ENCODE peak calls at places on chromosomes 5 and 9, in ten cellular contexts. B is right atrium auricular region; X is aorta; E is CD8-positive, alpha-beta memory T cell; O is spleen; U is AG04450; G is psoas muscle; L is CD8-positive, alpha-beta T cell; H is IMR-90; Z is esophagus muscularis mucosa. J is an unnamed sample.

GRCh38 chr5:150126921-150127265 is 28.8 kb downstream of the PDGFRB start:
- DNase-seq in H (no peak), U (no peak), E (no peak), L (no peak), X (no peak), O (no peak), G (no peak), Z (no peak), B (no peak), J (no peak)

GRCh38 chr5:82465235-82465634 is 187.1 kb upstream of the RPS23 start:
- DNase-seq in U (no peak), G (no peak), H (no peak), O (no peak), L (no peak), B (no peak), E (no peak), X (no peak), Z (no peak), J (no peak)

GRCh38 chr5:63398346-63398745 is 563.9 kb downstream of the HTR1A start:
- DNase-seq in B (no peak), Z (no peak), G (no peak), E (no peak), O (no peak), L (no peak), U (no peak), H (no peak), X (no peak), J (no peak)

GRCh38 chr5:10838038-10838437 is 77.0 kb upstream of the DAP start:
- DNase-seq in Z (no peak), L (no peak), H (peak), U (no peak), G (no peak), B (no peak), O (no peak), X (no peak), E (no peak), J (no peak)

GRCh38 chr5:98101131-98101530 is 672.3 kb upstream of the RGMB start:
- DNase-seq in X (no peak), O (no peak), E (no peak), B (no peak), Z (no peak), L (no peak), H (no peak), U (no peak), G (no peak), J (no peak)

GRCh38 chr9:18566125-18566524 is 92.2 kb downstream of the ADAMTSL1 start:
- DNase-seq in B (no peak), X (no peak), H (peak), E (no peak), L (no peak), Z (no peak), O (no peak), G (no peak), U (no peak), J (no peak)

GRCh38 chr9:127783111-127783621 is 2.7 kb upstream of the CDK9 start:
- DNase-seq in G (peak), O (peak), Z (peak), L (peak), B (no peak), U (no peak), E (peak), X (peak), H (no peak), J (no peak)

GRCh38 chr9:16030513-16031185 is 477.8 kb downstream of the CCDC171 start:
- DNase-seq in H (peak), B (no peak), E (no peak), O (no peak), L (no peak), Z (no peak), U (peak), X (no peak), G (no peak), J (no peak)

GRCh38 chr5:89313804-89314588 is 431.0 kb upstream of the MEF2C start:
- DNase-seq in U (peak), X (no peak), H (peak), O (no peak), E (no peak), Z (no peak), G (no peak), B (no peak), L (no peak), J (no peak)

GRCh38 chr5:10902145-10902544 is 141.1 kb upstream of the DAP start:
- DNase-seq in G (no peak), O (no peak), H (peak), L (no peak), Z (no peak), B (no peak), U (peak), X (no peak), E (no peak), J (no peak)

GRCh38 chr9:70588381-70588780 is 173.9 kb upstream of the KLF9 start:
- DNase-seq in U (no peak), G (no peak), Z (no peak), E (no peak), O (no peak), L (no peak), X (no peak), H (no peak), B (no peak), J (no peak)
- H3K27ac ChIP-seq in U (no peak), G (peak), Z (peak), E (no peak), O (no peak), L (no peak), X (peak), H (peak), B (peak), J (no peak)

GRCh38 chr5:126368239-126368812 is 54.9 kb upstream of the GRAMD2B start:
- DNase-seq in H (peak), B (no peak), Z (no peak), E (no peak), U (no peak), L (no peak), X (no peak), G (no peak), O (no peak), J (no peak)

GRCh38 chr5:126366199-126366560 is 57.0 kb upstream of the GRAMD2B start:
- DNase-seq in E (no peak), X (no peak), L (no peak), B (no peak), G (no peak), U (no peak), O (no peak), H (no peak), Z (no peak), J (no peak)

GRCh38 chr5:126363658-126364057 is 59.6 kb upstream of the GRAMD2B start:
- DNase-seq in B (no peak), H (no peak), Z (no peak), G (no peak), O (no peak), X (no peak), U (no peak), L (no peak), E (no peak), J (no peak)

GRCh38 chr5:126364206-126364902 is 58.9 kb upstream of the GRAMD2B start:
- DNase-seq in B (no peak), G (no peak), O (no peak), H (peak), U (no peak), Z (no peak), L (no peak), X (no peak), E (no peak), J (no peak)

DNA sequence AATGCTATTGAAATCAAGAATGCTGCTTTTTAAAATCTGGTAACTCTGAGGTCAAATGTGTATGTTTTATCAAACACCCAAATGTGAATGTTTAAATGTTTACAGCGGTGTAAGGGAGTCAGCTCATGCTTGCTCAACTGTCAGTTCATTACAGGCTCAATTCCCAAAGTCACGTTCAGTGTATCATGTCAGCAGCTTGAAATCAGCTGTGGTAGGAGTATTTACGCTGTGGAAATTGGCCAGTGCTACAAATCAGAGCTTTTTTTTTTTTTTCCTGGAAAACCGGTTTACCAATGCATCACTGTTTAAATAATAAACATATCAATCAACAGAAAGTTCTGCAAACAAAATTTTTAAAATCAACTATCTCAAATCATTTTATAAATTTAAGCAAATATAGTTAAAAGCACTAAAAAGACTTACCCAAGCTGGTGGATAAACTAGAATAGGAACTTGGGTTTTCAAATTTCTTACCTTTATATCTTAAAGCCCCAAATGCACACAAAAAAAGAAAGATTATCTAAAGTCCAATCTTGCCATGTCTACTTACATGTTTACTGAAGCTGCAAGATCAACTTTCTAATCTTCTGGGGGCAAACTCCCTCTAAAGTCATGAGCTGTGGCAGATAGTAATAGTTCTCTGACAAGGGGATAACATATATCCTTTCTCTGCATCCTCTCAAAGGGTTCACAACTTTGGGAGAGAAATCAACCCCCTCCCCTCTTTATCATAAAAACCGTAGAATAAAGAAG is 57.6 kb upstream of the GRAMD2B start:
- DNase-seq in U (no peak), Z (no peak), O (no peak), X (no peak), B (no peak), L (no peak), E (no peak), G (no peak), H (peak), J (no peak)
- H3K27ac ChIP-seq in U (no peak), Z (no peak), O (no peak), X (no peak), B (no peak), L (no peak), E (no peak), G (no peak), H (no peak), J (no peak)

GRCh38 chr5:130155395-130155794 is 251.1 kb downstream of the CHSY3 start:
- DNase-seq in H (no peak), O (no peak), X (no peak), U (no peak), E (no peak), B (no peak), G (no peak), L (no peak), Z (no peak), J (no peak)

GRCh38 chr5:130151239-130151638 is 247.0 kb downstream of the CHSY3 start:
- DNase-seq in Z (no peak), B (no peak), U (no peak), O (no peak), H (no peak), E (no peak), X (no peak), L (no peak), G (no peak), J (no peak)
- H3K27ac ChIP-seq in Z (no peak), B (no peak), U (no peak), O (no peak), H (no peak), E (no peak), X (no peak), L (no peak), G (no peak), J (no peak)

GRCh38 chr5:176659440-176659839 is 12.2 kb downstream of the TSPAN17 start:
- DNase-seq in E (no peak), L (no peak), B (no peak), Z (no peak), X (no peak), U (no peak), G (no peak), O (no peak), H (no peak), J (no peak)
- H3K27ac ChIP-seq in E (no peak), L (no peak), B (no peak), Z (no peak), X (no peak), U (no peak), G (no peak), O (peak), H (no peak), J (no peak)

GRCh38 chr5:141823056-141823455 is 55.2 kb downstream of the PCDH1 start:
- DNase-seq in L (no peak), O (no peak), Z (no peak), X (no peak), E (no peak), H (no peak), B (no peak), G (no peak), U (no peak), J (no peak)
- H3K27ac ChIP-seq in L (no peak), O (no peak), Z (peak), X (no peak), E (no peak), H (no peak), B (peak), G (no peak), U (no peak), J (peak)

GRCh38 chr9:89095755-89096154 is 82.9 kb downstream of the SHC3 start:
- DNase-seq in O (no peak), H (peak), X (no peak), L (no peak), U (no peak), B (no peak), E (no peak), G (no peak), Z (peak), J (no peak)
- H3K27ac ChIP-seq in O (no peak), H (no peak), X (no peak), L (no peak), U (no peak), B (no peak), E (no peak), G (no peak), Z (no peak), J (no peak)

DNA sequence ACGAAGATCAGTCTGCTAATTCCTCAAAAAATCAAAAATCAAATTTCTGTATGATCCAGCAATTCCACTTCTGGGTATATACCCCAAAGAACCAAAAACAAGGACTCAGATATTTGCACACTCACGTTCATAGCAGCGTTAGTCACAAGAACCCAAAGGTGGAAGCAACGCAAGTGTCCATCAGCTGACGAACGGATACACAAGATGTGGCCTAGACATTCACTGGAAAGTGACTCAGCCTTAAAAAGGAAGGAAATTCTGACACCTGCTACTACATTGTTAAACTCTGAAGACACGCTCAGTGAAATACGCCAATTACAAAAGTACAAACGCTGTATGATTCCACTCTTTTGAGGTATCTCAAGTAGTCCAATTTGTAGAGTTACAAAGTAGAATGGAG is 93.3 kb downstream of the OTULIN start:
- DNase-seq in X (no peak), E (no peak), H (no peak), Z (no peak), L (no peak), B (no peak), U (no peak), G (no peak), O (no peak), J (no peak)
- H3K27ac ChIP-seq in X (no peak), E (no peak), H (no peak), Z (no peak), L (no peak), B (no peak), U (no peak), G (peak), O (no peak), J (no peak)

GRCh38 chr5:178332096-178332780 is 99.6 kb upstream of the PHYKPL start:
- DNase-seq in Z (no peak), G (no peak), U (no peak), E (no peak), X (peak), L (no peak), H (no peak), B (no peak), O (peak), J (no peak)
- H3K27ac ChIP-seq in Z (peak), G (peak), U (no peak), E (no peak), X (no peak), L (no peak), H (no peak), B (peak), O (no peak), J (peak)